ENCODE peak calls at places on chromosomes 13 and 19, in five cellular contexts. N, Y, C, S and A are unnamed samples.

GRCh38 chr19:38229585-38230073 is 5.6 kb upstream of the DPF1 start:
- DNase-seq in S (peak), N (peak), C (peak), Y (peak), A (peak)

GRCh38 chr13:59643906-59644626 is 519.7 kb downstream of the DIAPH3 start:
- DNase-seq in C (no peak), N (no peak), S (no peak), Y (no peak), A (no peak)

GRCh38 chr13:22926176-22927007 is 254.4 kb upstream of the SGCG start:
- DNase-seq in Y (no peak), S (no peak), C (peak), N (no peak), A (no peak)

GRCh38 chr13:107205318-107206112 is 637.6 kb upstream of the ARGLU1 start:
- DNase-seq in S (peak), N (peak), C (peak), Y (peak), A (peak)

GRCh38 chr19:57075801-57076492 is 43.8 kb upstream of the USP29 start:
- DNase-seq in S (no peak), Y (no peak), N (no peak), C (no peak), A (no peak)

GRCh38 chr13:91313103-91313502 is 34.4 kb upstream of the MIR17HG start:
- DNase-seq in S (no peak), C (no peak), Y (no peak), N (no peak), A (no peak)

GRCh38 chr13:35838356-35838755 is 292.8 kb downstream of the DCLK1 start:
- DNase-seq in S (no peak), C (peak), N (no peak), Y (no peak), A (no peak)

GRCh38 chr19:19539738-19540703 is 2.0 kb downstream of the CILP2 start:
- DNase-seq in C (peak), Y (peak), S (no peak), N (no peak), A (no peak)